ENCODE peak calls at places on chromosomes 5 and 9, in ten cellular contexts. One of them, this sample, is unnamed.

GRCh38 chr9:130833324-130833990 is 1.6 kb upstream of the ABL1 start:
- DNase-seq in heart right ventricle: no peak
- DNase-seq in fibroblast of pulmonary artery: no peak
- DNase-seq in lower leg skin: no peak
- DNase-seq in astrocyte of the cerebellum: no peak
- DNase-seq in mesothelial cell of epicardium: no peak
- DNase-seq in HCT116: no peak
- DNase-seq in osteocyte: no peak
- DNase-seq in nephron progenitor cell: no peak
- DNase-seq in fibroblast of mammary gland: peak; percentile 77
- DNase-seq in this sample: peak; percentile 26

GRCh38 chr5:141821430-141821925 is 56.7 kb downstream of the PCDH1 start:
- DNase-seq in astrocyte of the cerebellum: peak; percentile 11
- DNase-seq in osteocyte: no peak
- DNase-seq in fibroblast of mammary gland: peak; percentile 83
- DNase-seq in nephron progenitor cell: no peak
- DNase-seq in fibroblast of pulmonary artery: peak; percentile 90
- DNase-seq in HCT116: peak; percentile 71
- DNase-seq in heart right ventricle: no peak
- DNase-seq in lower leg skin: no peak
- DNase-seq in mesothelial cell of epicardium: no peak
- DNase-seq in this sample: peak; percentile 84

GRCh38 chr5:158234323-158235158 is 375.6 kb upstream of the CLINT1 start:
- DNase-seq in osteocyte: no peak
- DNase-seq in lower leg skin: no peak
- DNase-seq in fibroblast of pulmonary artery: no peak
- DNase-seq in nephron progenitor cell: no peak
- DNase-seq in HCT116: no peak
- DNase-seq in mesothelial cell of epicardium: no peak
- DNase-seq in heart right ventricle: no peak
- DNase-seq in fibroblast of mammary gland: peak; percentile 57
- DNase-seq in astrocyte of the cerebellum: peak; percentile 1
- DNase-seq in this sample: no peak

GRCh38 chr5:69048233-69048632 is 45.6 kb upstream of the SLC30A5 start:
- DNase-seq in HCT116: no peak
- DNase-seq in lower leg skin: no peak
- DNase-seq in fibroblast of mammary gland: peak; percentile 19
- DNase-seq in nephron progenitor cell: no peak
- DNase-seq in fibroblast of pulmonary artery: no peak
- DNase-seq in heart right ventricle: no peak
- DNase-seq in mesothelial cell of epicardium: no peak
- DNase-seq in astrocyte of the cerebellum: no peak
- DNase-seq in osteocyte: no peak
- DNase-seq in this sample: peak; percentile 4

GRCh38 chr5:139456776-139457175 is 5.8 kb downstream of the ECSCR start:
- DNase-seq in lower leg skin: no peak
- DNase-seq in mesothelial cell of epicardium: no peak
- DNase-seq in heart right ventricle: no peak
- DNase-seq in fibroblast of pulmonary artery: no peak
- DNase-seq in nephron progenitor cell: no peak
- DNase-seq in HCT116: no peak
- DNase-seq in astrocyte of the cerebellum: no peak
- DNase-seq in fibroblast of mammary gland: no peak
- DNase-seq in osteocyte: no peak
- DNase-seq in this sample: no peak

GRCh38 chr5:127028822-127029457 is 1.4 kb downstream of the MARCHF3 start:
- DNase-seq in nephron progenitor cell: peak; percentile 38
- DNase-seq in fibroblast of mammary gland: peak; percentile 58
- DNase-seq in heart right ventricle: no peak
- DNase-seq in HCT116: no peak
- DNase-seq in osteocyte: no peak
- DNase-seq in astrocyte of the cerebellum: no peak
- DNase-seq in lower leg skin: no peak
- DNase-seq in fibroblast of pulmonary artery: no peak
- DNase-seq in mesothelial cell of epicardium: no peak
- DNase-seq in this sample: peak; percentile 41

GRCh38 chr5:128195316-128195715 is 111.8 kb downstream of the SLC12A2 start:
- DNase-seq in fibroblast of mammary gland: no peak
- DNase-seq in mesothelial cell of epicardium: no peak
- DNase-seq in heart right ventricle: no peak
- DNase-seq in lower leg skin: no peak
- DNase-seq in fibroblast of pulmonary artery: no peak
- DNase-seq in HCT116: no peak
- DNase-seq in astrocyte of the cerebellum: no peak
- DNase-seq in nephron progenitor cell: no peak
- DNase-seq in osteocyte: no peak
- DNase-seq in this sample: no peak

GRCh38 chr5:150801117-150801927 is 22.8 kb downstream of the SMIM3 start:
- DNase-seq in osteocyte: no peak
- DNase-seq in lower leg skin: no peak
- DNase-seq in mesothelial cell of epicardium: no peak
- DNase-seq in fibroblast of pulmonary artery: peak; percentile 85
- DNase-seq in heart right ventricle: no peak
- DNase-seq in HCT116: peak; percentile 51
- DNase-seq in fibroblast of mammary gland: peak; percentile 80
- DNase-seq in astrocyte of the cerebellum: peak; percentile 63
- DNase-seq in nephron progenitor cell: no peak
- DNase-seq in this sample: peak; percentile 58

GRCh38 chr9:115291841-115292240 is 173.9 kb upstream of the TNC start:
- DNase-seq in osteocyte: no peak
- DNase-seq in HCT116: no peak
- DNase-seq in mesothelial cell of epicardium: peak; percentile 51
- DNase-seq in fibroblast of mammary gland: peak; percentile 28
- DNase-seq in nephron progenitor cell: no peak
- DNase-seq in heart right ventricle: no peak
- DNase-seq in lower leg skin: no peak
- DNase-seq in fibroblast of pulmonary artery: no peak
- DNase-seq in astrocyte of the cerebellum: no peak
- DNase-seq in this sample: peak; percentile 2

GRCh38 chr5:143313298-143313852 is 90.1 kb downstream of the NR3C1 start:
- DNase-seq in osteocyte: no peak
- DNase-seq in mesothelial cell of epicardium: no peak
- DNase-seq in lower leg skin: no peak
- DNase-seq in nephron progenitor cell: no peak
- DNase-seq in fibroblast of pulmonary artery: no peak
- DNase-seq in fibroblast of mammary gland: no peak
- DNase-seq in heart right ventricle: no peak
- DNase-seq in HCT116: no peak
- DNase-seq in astrocyte of the cerebellum: no peak
- DNase-seq in this sample: no peak

GRCh38 chr5:123997354-123998215 is 485.6 kb downstream of the CSNK1G3 start:
- DNase-seq in mesothelial cell of epicardium: no peak
- DNase-seq in fibroblast of mammary gland: peak; percentile 81
- DNase-seq in astrocyte of the cerebellum: peak; percentile 73
- DNase-seq in heart right ventricle: no peak
- DNase-seq in osteocyte: no peak
- DNase-seq in fibroblast of pulmonary artery: peak; percentile 23
- DNase-seq in lower leg skin: no peak
- DNase-seq in nephron progenitor cell: no peak
- DNase-seq in HCT116: no peak
- DNase-seq in this sample: peak; percentile 93

GRCh38 chr5:161333194-161333880 is 213.2 kb downstream of the GABRB2 start:
- DNase-seq in heart right ventricle: no peak
- DNase-seq in fibroblast of mammary gland: no peak
- DNase-seq in nephron progenitor cell: no peak
- DNase-seq in mesothelial cell of epicardium: no peak
- DNase-seq in osteocyte: no peak
- DNase-seq in HCT116: no peak
- DNase-seq in astrocyte of the cerebellum: no peak
- DNase-seq in fibroblast of pulmonary artery: no peak
- DNase-seq in lower leg skin: no peak
- DNase-seq in this sample: no peak

GRCh38 chr5:180823938-180824629 is 21.5 kb upstream of the MGAT1 start:
- DNase-seq in nephron progenitor cell: no peak
- DNase-seq in mesothelial cell of epicardium: no peak
- DNase-seq in lower leg skin: no peak
- DNase-seq in osteocyte: no peak
- DNase-seq in heart right ventricle: no peak
- DNase-seq in fibroblast of mammary gland: no peak
- DNase-seq in HCT116: no peak
- DNase-seq in astrocyte of the cerebellum: no peak
- DNase-seq in fibroblast of pulmonary artery: no peak
- DNase-seq in this sample: no peak

GRCh38 chr9:26228273-26228672 is 550.0 kb upstream of the TUSC1 start:
- DNase-seq in astrocyte of the cerebellum: no peak
- DNase-seq in heart right ventricle: no peak
- DNase-seq in fibroblast of mammary gland: peak; percentile 15
- DNase-seq in mesothelial cell of epicardium: no peak
- DNase-seq in fibroblast of pulmonary artery: no peak
- DNase-seq in osteocyte: no peak
- DNase-seq in HCT116: no peak
- DNase-seq in nephron progenitor cell: no peak
- DNase-seq in lower leg skin: no peak
- DNase-seq in this sample: no peak

GRCh38 chr5:146703899-146704298 is 174.7 kb downstream of the PPP2R2B start:
- DNase-seq in lower leg skin: no peak
- DNase-seq in fibroblast of mammary gland: no peak
- DNase-seq in HCT116: no peak
- DNase-seq in osteocyte: no peak
- DNase-seq in mesothelial cell of epicardium: no peak
- DNase-seq in astrocyte of the cerebellum: no peak
- DNase-seq in nephron progenitor cell: no peak
- DNase-seq in fibroblast of pulmonary artery: peak; percentile 4
- DNase-seq in heart right ventricle: no peak
- DNase-seq in this sample: no peak

GRCh38 chr9:111886983-111887718 is 9.5 kb upstream of the UGCG start:
- DNase-seq in mesothelial cell of epicardium: no peak
- DNase-seq in HCT116: no peak
- DNase-seq in astrocyte of the cerebellum: no peak
- DNase-seq in fibroblast of mammary gland: no peak
- DNase-seq in lower leg skin: no peak
- DNase-seq in nephron progenitor cell: no peak
- DNase-seq in fibroblast of pulmonary artery: no peak
- DNase-seq in osteocyte: no peak
- DNase-seq in heart right ventricle: no peak
- DNase-seq in this sample: no peak

GRCh38 chr5:527646-528591 is 3.7 kb upstream of the SLC9A3 start:
- DNase-seq in fibroblast of pulmonary artery: no peak
- DNase-seq in heart right ventricle: peak; percentile 12
- DNase-seq in HCT116: no peak
- DNase-seq in osteocyte: no peak
- DNase-seq in mesothelial cell of epicardium: no peak
- DNase-seq in astrocyte of the cerebellum: no peak
- DNase-seq in lower leg skin: no peak
- DNase-seq in fibroblast of mammary gland: no peak
- DNase-seq in nephron progenitor cell: peak; percentile 47
- DNase-seq in this sample: no peak

GRCh38 chr5:103232393-103232999 is 26.1 kb upstream of the MACIR start:
- DNase-seq in HCT116: peak; percentile 36
- DNase-seq in mesothelial cell of epicardium: no peak
- DNase-seq in lower leg skin: no peak
- DNase-seq in osteocyte: no peak
- DNase-seq in astrocyte of the cerebellum: peak; percentile 22
- DNase-seq in nephron progenitor cell: no peak
- DNase-seq in fibroblast of pulmonary artery: peak; percentile 74
- DNase-seq in fibroblast of mammary gland: peak; percentile 55
- DNase-seq in heart right ventricle: no peak
- DNase-seq in this sample: peak; percentile 36

GRCh38 chr9:136944519-136945332 is at the start of the genes C8G and FBXW5:
- DNase-seq in nephron progenitor cell: peak; percentile 95
- DNase-seq in osteocyte: peak; percentile 99
- DNase-seq in fibroblast of mammary gland: peak; percentile 88
- DNase-seq in mesothelial cell of epicardium: peak; percentile 96
- DNase-seq in heart right ventricle: peak; percentile 98
- DNase-seq in astrocyte of the cerebellum: peak; percentile 77
- DNase-seq in HCT116: peak; percentile 80
- DNase-seq in lower leg skin: peak; percentile 98
- DNase-seq in fibroblast of pulmonary artery: peak; percentile 93
- DNase-seq in this sample: peak; percentile 87

DNA sequence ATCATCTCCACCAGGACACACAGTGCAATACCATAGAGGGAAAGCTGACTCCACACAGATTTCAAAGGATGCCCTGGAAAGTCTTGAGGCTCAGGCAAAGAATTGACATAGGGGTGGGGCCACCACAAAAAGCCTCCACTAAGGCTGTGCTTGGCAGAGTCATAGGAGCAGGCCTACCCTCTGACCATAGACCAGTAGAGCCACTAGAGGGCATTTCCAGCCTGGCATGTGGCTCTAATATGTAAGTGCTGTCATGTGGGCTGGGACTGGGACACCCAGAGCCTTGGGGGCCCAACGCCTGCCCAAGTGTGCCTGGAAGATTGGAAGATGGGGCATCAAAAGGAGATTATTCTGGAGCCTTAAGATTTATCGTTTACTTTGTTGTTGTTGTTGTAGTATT is 726.0 kb downstream of the DNAH5 start:
- DNase-seq in HCT116: no peak
- DNase-seq in astrocyte of the cerebellum: no peak
- DNase-seq in heart right ventricle: no peak
- DNase-seq in lower leg skin: no peak
- DNase-seq in mesothelial cell of epicardium: no peak
- DNase-seq in fibroblast of mammary gland: no peak
- DNase-seq in nephron progenitor cell: no peak
- DNase-seq in osteocyte: no peak
- DNase-seq in fibroblast of pulmonary artery: no peak
- DNase-seq in this sample: no peak
- TF ChIP-seq CTCF in HCT116: no peak
- TF ChIP-seq CTCF in astrocyte of the cerebellum: peak; percentile 8
- TF ChIP-seq CTCF in heart right ventricle: no peak
- TF ChIP-seq CTCF in lower leg skin: no peak
- TF ChIP-seq CTCF in mesothelial cell of epicardium: no peak
- TF ChIP-seq CTCF in fibroblast of mammary gland: no peak
- TF ChIP-seq CTCF in nephron progenitor cell: peak; percentile 10
- TF ChIP-seq CTCF in osteocyte: no peak
- TF ChIP-seq CTCF in fibroblast of pulmonary artery: no peak
- TF ChIP-seq CTCF in this sample: no peak

GRCh38 chr5:95959964-95960801 is 1.5 kb downstream of the ELL2 start:
- DNase-seq in lower leg skin: peak; percentile 85
- DNase-seq in HCT116: no peak
- DNase-seq in mesothelial cell of epicardium: peak; percentile 52
- DNase-seq in heart right ventricle: no peak
- DNase-seq in astrocyte of the cerebellum: no peak
- DNase-seq in osteocyte: no peak
- DNase-seq in fibroblast of pulmonary artery: peak; percentile 65
- DNase-seq in nephron progenitor cell: peak; percentile 4
- DNase-seq in fibroblast of mammary gland: peak; percentile 47
- DNase-seq in this sample: no peak
- TF ChIP-seq CTCF in lower leg skin: no peak
- TF ChIP-seq CTCF in HCT116: no peak
- TF ChIP-seq CTCF in mesothelial cell of epicardium: no peak
- TF ChIP-seq CTCF in heart right ventricle: no peak
- TF ChIP-seq CTCF in astrocyte of the cerebellum: peak; percentile 6
- TF ChIP-seq CTCF in osteocyte: peak; percentile 29
- TF ChIP-seq CTCF in fibroblast of pulmonary artery: peak; percentile 12
- TF ChIP-seq CTCF in nephron progenitor cell: no peak
- TF ChIP-seq CTCF in fibroblast of mammary gland: no peak
- TF ChIP-seq CTCF in this sample: peak; percentile 27

GRCh38 chr5:2754621-2755370 is 3.3 kb upstream of the IRX2 start:
- DNase-seq in astrocyte of the cerebellum: no peak
- DNase-seq in mesothelial cell of epicardium: peak; percentile 68
- DNase-seq in osteocyte: no peak
- DNase-seq in fibroblast of pulmonary artery: no peak
- DNase-seq in nephron progenitor cell: peak; percentile 75
- DNase-seq in HCT116: no peak
- DNase-seq in heart right ventricle: no peak
- DNase-seq in lower leg skin: peak; percentile 91
- DNase-seq in fibroblast of mammary gland: no peak
- DNase-seq in this sample: no peak
- TF ChIP-seq CTCF in astrocyte of the cerebellum: peak; percentile 42
- TF ChIP-seq CTCF in mesothelial cell of epicardium: no peak
- TF ChIP-seq CTCF in osteocyte: peak; percentile 32
- TF ChIP-seq CTCF in fibroblast of pulmonary artery: no peak
- TF ChIP-seq CTCF in nephron progenitor cell: peak; percentile 45
- TF ChIP-seq CTCF in HCT116: no peak
- TF ChIP-seq CTCF in heart right ventricle: no peak
- TF ChIP-seq CTCF in lower leg skin: no peak
- TF ChIP-seq CTCF in fibroblast of mammary gland: no peak
- TF ChIP-seq CTCF in this sample: peak; percentile 59

GRCh38 chr5:36357391-36357790 is 55.7 kb upstream of the RANBP3L start:
- DNase-seq in lower leg skin: no peak
- DNase-seq in osteocyte: no peak
- DNase-seq in fibroblast of pulmonary artery: peak; percentile 73
- DNase-seq in HCT116: no peak
- DNase-seq in mesothelial cell of epicardium: no peak
- DNase-seq in nephron progenitor cell: no peak
- DNase-seq in heart right ventricle: no peak
- DNase-seq in astrocyte of the cerebellum: peak; percentile 92
- DNase-seq in fibroblast of mammary gland: peak; percentile 80
- DNase-seq in this sample: peak; percentile 76
- TF ChIP-seq CTCF in lower leg skin: no peak
- TF ChIP-seq CTCF in osteocyte: no peak
- TF ChIP-seq CTCF in fibroblast of pulmonary artery: no peak
- TF ChIP-seq CTCF in HCT116: no peak
- TF ChIP-seq CTCF in mesothelial cell of epicardium: no peak
- TF ChIP-seq CTCF in nephron progenitor cell: no peak
- TF ChIP-seq CTCF in heart right ventricle: no peak
- TF ChIP-seq CTCF in astrocyte of the cerebellum: no peak
- TF ChIP-seq CTCF in fibroblast of mammary gland: no peak
- TF ChIP-seq CTCF in this sample: no peak